ENCODE peak calls at places on chromosomes 6 and 20, in five cellular contexts. One of them, this sample, is unnamed.
A peak's percentile ranks its signal among the peaks of the same experiment; 100 is the strongest.

GRCh38 chr6:1686117-1687098 is 76.7 kb downstream of the FOXC1 start:
- DNase-seq in Karpas-422: no peak
- DNase-seq in ELR: peak; percentile 91
- DNase-seq in effector memory CD8-positive, alpha-beta T cell: no peak
- DNase-seq in BJ: peak; percentile 99
- DNase-seq in this sample: peak; percentile 40

GRCh38 chr6:16533721-16534136 is 227.5 kb downstream of the ATXN1 start:
- DNase-seq in effector memory CD8-positive, alpha-beta T cell: no peak
- DNase-seq in Karpas-422: peak; percentile 17
- DNase-seq in ELR: peak; percentile 25
- DNase-seq in BJ: no peak
- DNase-seq in this sample: no peak

GRCh38 chr20:7980332-7981046 is 39.1 kb downstream of the TMX4 start:
- DNase-seq in ELR: peak; percentile 51
- DNase-seq in effector memory CD8-positive, alpha-beta T cell: no peak
- DNase-seq in Karpas-422: peak; percentile 59
- DNase-seq in BJ: no peak
- DNase-seq in this sample: peak; percentile 60

GRCh38 chr6:100228437-100229424 is 234.7 kb upstream of the MCHR2 start:
- DNase-seq in BJ: no peak
- DNase-seq in Karpas-422: peak; percentile 70
- DNase-seq in ELR: peak; percentile 82
- DNase-seq in effector memory CD8-positive, alpha-beta T cell: no peak
- DNase-seq in this sample: peak; percentile 76

GRCh38 chr6:2157441-2158127 is 87.8 kb downstream of the GMDS start:
- DNase-seq in effector memory CD8-positive, alpha-beta T cell: no peak
- DNase-seq in ELR: peak; percentile 50
- DNase-seq in BJ: peak; percentile 87
- DNase-seq in Karpas-422: no peak
- DNase-seq in this sample: no peak

GRCh38 chr20:860891-861290 is 27.4 kb downstream of the FAM110A start:
- DNase-seq in ELR: no peak
- DNase-seq in Karpas-422: no peak
- DNase-seq in effector memory CD8-positive, alpha-beta T cell: no peak
- DNase-seq in BJ: no peak
- DNase-seq in this sample: no peak

GRCh38 chr6:218153-219018 is 73.9 kb upstream of the DUSP22 start:
- DNase-seq in BJ: no peak
- DNase-seq in ELR: no peak
- DNase-seq in Karpas-422: peak; percentile 55
- DNase-seq in effector memory CD8-positive, alpha-beta T cell: no peak
- DNase-seq in this sample: no peak

GRCh38 chr6:138001750-138002349 is 105.4 kb downstream of the PERP start:
- DNase-seq in ELR: peak; percentile 62
- DNase-seq in effector memory CD8-positive, alpha-beta T cell: peak; percentile 58
- DNase-seq in BJ: no peak
- DNase-seq in Karpas-422: peak; percentile 77
- DNase-seq in this sample: peak; percentile 81

GRCh38 chr20:3330046-3330741 is 77.3 kb downstream of the DNAAF9 start:
- DNase-seq in ELR: peak; percentile 22
- DNase-seq in Karpas-422: no peak
- DNase-seq in BJ: peak; percentile 36
- DNase-seq in effector memory CD8-positive, alpha-beta T cell: no peak
- DNase-seq in this sample: no peak

GRCh38 chr6:111686249-111686997 is 80.7 kb upstream of the TRAF3IP2 start:
- DNase-seq in ELR: no peak
- DNase-seq in effector memory CD8-positive, alpha-beta T cell: no peak
- DNase-seq in Karpas-422: no peak
- DNase-seq in BJ: no peak
- DNase-seq in this sample: no peak

GRCh38 chr6:154668156-154668555 is 65.1 kb upstream of the SCAF8 start:
- DNase-seq in BJ: no peak
- DNase-seq in ELR: no peak
- DNase-seq in effector memory CD8-positive, alpha-beta T cell: no peak
- DNase-seq in Karpas-422: no peak
- DNase-seq in this sample: no peak

This sample was measured in HT-29.